ENCODE peak calls at places on chromosomes 6 and 20, in eight cellular contexts. One of them, this sample, is unnamed.

GRCh38 chr6:403659-404655 is 12.4 kb downstream of the IRF4 start:
- DNase-seq in activated CD4-positive, alpha-beta T cell treated with anti-CD3 and anti-CD28 coated beads, Interleukin-2, amount 50 U/mL, for 48 hours: peak; percentile 77
- DNase-seq in AG04450: no peak
- DNase-seq in activated T-helper 1 cell treated with anti-CD3 and anti-CD28 coated beads, Interleukin-12 subunit alpha, Interleukin-12 subunit beta, Interleukin-2, Interleukin-4 antibody, amounts not matched to agents 30 ng/mL and 10 ng/mL and 1 ng/mL, durations not matched to agents 14 hours and 24 hours and 36 hours: no peak
- DNase-seq in AG09319: no peak
- DNase-seq in KBM-7: no peak
- DNase-seq in posterior cingulate gyrus: no peak
- DNase-seq in GM12892: no peak
- DNase-seq in this sample: no peak

GRCh38 chr6:139256087-139256486 is 35.7 kb downstream of the TXLNB start:
- DNase-seq in activated T-helper 1 cell treated with anti-CD3 and anti-CD28 coated beads, Interleukin-12 subunit alpha, Interleukin-12 subunit beta, Interleukin-2, Interleukin-4 antibody, amounts not matched to agents 30 ng/mL and 10 ng/mL and 1 ng/mL, durations not matched to agents 14 hours and 24 hours and 36 hours: no peak
- DNase-seq in activated CD4-positive, alpha-beta T cell treated with anti-CD3 and anti-CD28 coated beads, Interleukin-2, amount 50 U/mL, for 48 hours: no peak
- DNase-seq in posterior cingulate gyrus: no peak
- DNase-seq in KBM-7: no peak
- DNase-seq in AG09319: peak; percentile 58
- DNase-seq in GM12892: no peak
- DNase-seq in AG04450: peak; percentile 57
- DNase-seq in this sample: no peak

GRCh38 chr6:2099870-2100269 is 145.5 kb downstream of the GMDS start:
- DNase-seq in KBM-7: no peak
- DNase-seq in activated CD4-positive, alpha-beta T cell treated with anti-CD3 and anti-CD28 coated beads, Interleukin-2, amount 50 U/mL, for 48 hours: no peak
- DNase-seq in AG04450: no peak
- DNase-seq in activated T-helper 1 cell treated with anti-CD3 and anti-CD28 coated beads, Interleukin-12 subunit alpha, Interleukin-12 subunit beta, Interleukin-2, Interleukin-4 antibody, amounts not matched to agents 30 ng/mL and 10 ng/mL and 1 ng/mL, durations not matched to agents 14 hours and 24 hours and 36 hours: no peak
- DNase-seq in AG09319: no peak
- DNase-seq in posterior cingulate gyrus: no peak
- DNase-seq in GM12892: no peak
- DNase-seq in this sample: no peak

GRCh38 chr20:1712634-1713625 is 55.4 kb upstream of the SIRPG start:
- DNase-seq in activated CD4-positive, alpha-beta T cell treated with anti-CD3 and anti-CD28 coated beads, Interleukin-2, amount 50 U/mL, for 48 hours: no peak
- DNase-seq in GM12892: no peak
- DNase-seq in posterior cingulate gyrus: no peak
- DNase-seq in AG09319: no peak
- DNase-seq in activated T-helper 1 cell treated with anti-CD3 and anti-CD28 coated beads, Interleukin-12 subunit alpha, Interleukin-12 subunit beta, Interleukin-2, Interleukin-4 antibody, amounts not matched to agents 30 ng/mL and 10 ng/mL and 1 ng/mL, durations not matched to agents 14 hours and 24 hours and 36 hours: no peak
- DNase-seq in KBM-7: no peak
- DNase-seq in AG04450: no peak
- DNase-seq in this sample: no peak

GRCh38 chr6:154276810-154277577 is 79.6 kb downstream of the IPCEF1 start:
- DNase-seq in AG09319: peak; percentile 20
- DNase-seq in activated T-helper 1 cell treated with anti-CD3 and anti-CD28 coated beads, Interleukin-12 subunit alpha, Interleukin-12 subunit beta, Interleukin-2, Interleukin-4 antibody, amounts not matched to agents 30 ng/mL and 10 ng/mL and 1 ng/mL, durations not matched to agents 14 hours and 24 hours and 36 hours: no peak
- DNase-seq in GM12892: no peak
- DNase-seq in KBM-7: peak; percentile 55
- DNase-seq in activated CD4-positive, alpha-beta T cell treated with anti-CD3 and anti-CD28 coated beads, Interleukin-2, amount 50 U/mL, for 48 hours: no peak
- DNase-seq in AG04450: no peak
- DNase-seq in posterior cingulate gyrus: no peak
- DNase-seq in this sample: no peak

GRCh38 chr6:163667372-163668060 is 253.0 kb downstream of the QKI start:
- DNase-seq in KBM-7: peak; percentile 87
- DNase-seq in activated T-helper 1 cell treated with anti-CD3 and anti-CD28 coated beads, Interleukin-12 subunit alpha, Interleukin-12 subunit beta, Interleukin-2, Interleukin-4 antibody, amounts not matched to agents 30 ng/mL and 10 ng/mL and 1 ng/mL, durations not matched to agents 14 hours and 24 hours and 36 hours: no peak
- DNase-seq in GM12892: peak; percentile 73
- DNase-seq in AG04450: no peak
- DNase-seq in posterior cingulate gyrus: no peak
- DNase-seq in AG09319: no peak
- DNase-seq in activated CD4-positive, alpha-beta T cell treated with anti-CD3 and anti-CD28 coated beads, Interleukin-2, amount 50 U/mL, for 48 hours: no peak
- DNase-seq in this sample: no peak

GRCh38 chr20:12153616-12154015 is 235.9 kb downstream of the BTBD3 start:
- DNase-seq in activated CD4-positive, alpha-beta T cell treated with anti-CD3 and anti-CD28 coated beads, Interleukin-2, amount 50 U/mL, for 48 hours: no peak
- DNase-seq in AG09319: no peak
- DNase-seq in posterior cingulate gyrus: no peak
- DNase-seq in activated T-helper 1 cell treated with anti-CD3 and anti-CD28 coated beads, Interleukin-12 subunit alpha, Interleukin-12 subunit beta, Interleukin-2, Interleukin-4 antibody, amounts not matched to agents 30 ng/mL and 10 ng/mL and 1 ng/mL, durations not matched to agents 14 hours and 24 hours and 36 hours: no peak
- DNase-seq in GM12892: no peak
- DNase-seq in KBM-7: no peak
- DNase-seq in AG04450: peak; percentile 6
- DNase-seq in this sample: no peak

GRCh38 chr20:41592516-41593192 is 25.5 kb downstream of the CHD6 start:
- DNase-seq in AG09319: no peak
- DNase-seq in activated T-helper 1 cell treated with anti-CD3 and anti-CD28 coated beads, Interleukin-12 subunit alpha, Interleukin-12 subunit beta, Interleukin-2, Interleukin-4 antibody, amounts not matched to agents 30 ng/mL and 10 ng/mL and 1 ng/mL, durations not matched to agents 14 hours and 24 hours and 36 hours: no peak
- DNase-seq in KBM-7: no peak
- DNase-seq in posterior cingulate gyrus: no peak
- DNase-seq in AG04450: no peak
- DNase-seq in activated CD4-positive, alpha-beta T cell treated with anti-CD3 and anti-CD28 coated beads, Interleukin-2, amount 50 U/mL, for 48 hours: no peak
- DNase-seq in GM12892: no peak
- DNase-seq in this sample: no peak

GRCh38 chr6:47200536-47201334 is 109.0 kb downstream of the TNFRSF21 start:
- DNase-seq in KBM-7: no peak
- DNase-seq in AG04450: no peak
- DNase-seq in posterior cingulate gyrus: no peak
- DNase-seq in AG09319: no peak
- DNase-seq in activated T-helper 1 cell treated with anti-CD3 and anti-CD28 coated beads, Interleukin-12 subunit alpha, Interleukin-12 subunit beta, Interleukin-2, Interleukin-4 antibody, amounts not matched to agents 30 ng/mL and 10 ng/mL and 1 ng/mL, durations not matched to agents 14 hours and 24 hours and 36 hours: no peak
- DNase-seq in GM12892: no peak
- DNase-seq in activated CD4-positive, alpha-beta T cell treated with anti-CD3 and anti-CD28 coated beads, Interleukin-2, amount 50 U/mL, for 48 hours: no peak
- DNase-seq in this sample: no peak

GRCh38 chr6:13762648-13763441 is 51.2 kb upstream of the RANBP9 start:
- DNase-seq in activated T-helper 1 cell treated with anti-CD3 and anti-CD28 coated beads, Interleukin-12 subunit alpha, Interleukin-12 subunit beta, Interleukin-2, Interleukin-4 antibody, amounts not matched to agents 30 ng/mL and 10 ng/mL and 1 ng/mL, durations not matched to agents 14 hours and 24 hours and 36 hours: peak; percentile 34
- DNase-seq in posterior cingulate gyrus: no peak
- DNase-seq in GM12892: no peak
- DNase-seq in activated CD4-positive, alpha-beta T cell treated with anti-CD3 and anti-CD28 coated beads, Interleukin-2, amount 50 U/mL, for 48 hours: peak; percentile 35
- DNase-seq in AG04450: peak; percentile 81
- DNase-seq in KBM-7: peak; percentile 96
- DNase-seq in AG09319: peak; percentile 88
- DNase-seq in this sample: no peak

GRCh38 chr20:58019027-58019849 is 209.2 kb downstream of the ANKRD60 start:
- DNase-seq in GM12892: no peak
- DNase-seq in posterior cingulate gyrus: no peak
- DNase-seq in AG09319: no peak
- DNase-seq in activated CD4-positive, alpha-beta T cell treated with anti-CD3 and anti-CD28 coated beads, Interleukin-2, amount 50 U/mL, for 48 hours: no peak
- DNase-seq in activated T-helper 1 cell treated with anti-CD3 and anti-CD28 coated beads, Interleukin-12 subunit alpha, Interleukin-12 subunit beta, Interleukin-2, Interleukin-4 antibody, amounts not matched to agents 30 ng/mL and 10 ng/mL and 1 ng/mL, durations not matched to agents 14 hours and 24 hours and 36 hours: no peak
- DNase-seq in KBM-7: no peak
- DNase-seq in AG04450: no peak
- DNase-seq in this sample: no peak

GRCh38 chr20:63085087-63085861 is 78.5 kb upstream of the BHLHE23 start:
- DNase-seq in posterior cingulate gyrus: peak; percentile 52
- DNase-seq in AG04450: no peak
- DNase-seq in KBM-7: no peak
- DNase-seq in AG09319: no peak
- DNase-seq in activated CD4-positive, alpha-beta T cell treated with anti-CD3 and anti-CD28 coated beads, Interleukin-2, amount 50 U/mL, for 48 hours: no peak
- DNase-seq in activated T-helper 1 cell treated with anti-CD3 and anti-CD28 coated beads, Interleukin-12 subunit alpha, Interleukin-12 subunit beta, Interleukin-2, Interleukin-4 antibody, amounts not matched to agents 30 ng/mL and 10 ng/mL and 1 ng/mL, durations not matched to agents 14 hours and 24 hours and 36 hours: no peak
- DNase-seq in GM12892: no peak
- DNase-seq in this sample: no peak

GRCh38 chr20:34069341-34070078 is 42.5 kb downstream of the EIF2S2 start:
- DNase-seq in AG09319: peak; percentile 68
- DNase-seq in GM12892: no peak
- DNase-seq in activated CD4-positive, alpha-beta T cell treated with anti-CD3 and anti-CD28 coated beads, Interleukin-2, amount 50 U/mL, for 48 hours: peak; percentile 67
- DNase-seq in posterior cingulate gyrus: peak; percentile 89
- DNase-seq in KBM-7: peak; percentile 83
- DNase-seq in AG04450: peak; percentile 69
- DNase-seq in activated T-helper 1 cell treated with anti-CD3 and anti-CD28 coated beads, Interleukin-12 subunit alpha, Interleukin-12 subunit beta, Interleukin-2, Interleukin-4 antibody, amounts not matched to agents 30 ng/mL and 10 ng/mL and 1 ng/mL, durations not matched to agents 14 hours and 24 hours and 36 hours: peak; percentile 25
- DNase-seq in this sample: peak; percentile 63

GRCh38 chr6:162123797-162124196 is 603.8 kb downstream of the PRKN start:
- DNase-seq in activated CD4-positive, alpha-beta T cell treated with anti-CD3 and anti-CD28 coated beads, Interleukin-2, amount 50 U/mL, for 48 hours: no peak
- DNase-seq in KBM-7: peak; percentile 14
- DNase-seq in activated T-helper 1 cell treated with anti-CD3 and anti-CD28 coated beads, Interleukin-12 subunit alpha, Interleukin-12 subunit beta, Interleukin-2, Interleukin-4 antibody, amounts not matched to agents 30 ng/mL and 10 ng/mL and 1 ng/mL, durations not matched to agents 14 hours and 24 hours and 36 hours: no peak
- DNase-seq in AG09319: no peak
- DNase-seq in GM12892: no peak
- DNase-seq in posterior cingulate gyrus: no peak
- DNase-seq in AG04450: no peak
- DNase-seq in this sample: no peak

GRCh38 chr20:7362601-7363000 is 577.7 kb downstream of the HAO1 start:
- DNase-seq in KBM-7: no peak
- DNase-seq in GM12892: no peak
- DNase-seq in activated CD4-positive, alpha-beta T cell treated with anti-CD3 and anti-CD28 coated beads, Interleukin-2, amount 50 U/mL, for 48 hours: no peak
- DNase-seq in activated T-helper 1 cell treated with anti-CD3 and anti-CD28 coated beads, Interleukin-12 subunit alpha, Interleukin-12 subunit beta, Interleukin-2, Interleukin-4 antibody, amounts not matched to agents 30 ng/mL and 10 ng/mL and 1 ng/mL, durations not matched to agents 14 hours and 24 hours and 36 hours: no peak
- DNase-seq in posterior cingulate gyrus: no peak
- DNase-seq in AG04450: no peak
- DNase-seq in AG09319: no peak
- DNase-seq in this sample: no peak

GRCh38 chr20:58028123-58028522 is 200.3 kb downstream of the ANKRD60 start:
- DNase-seq in GM12892: no peak
- DNase-seq in AG04450: no peak
- DNase-seq in posterior cingulate gyrus: no peak
- DNase-seq in KBM-7: no peak
- DNase-seq in activated T-helper 1 cell treated with anti-CD3 and anti-CD28 coated beads, Interleukin-12 subunit alpha, Interleukin-12 subunit beta, Interleukin-2, Interleukin-4 antibody, amounts not matched to agents 30 ng/mL and 10 ng/mL and 1 ng/mL, durations not matched to agents 14 hours and 24 hours and 36 hours: no peak
- DNase-seq in activated CD4-positive, alpha-beta T cell treated with anti-CD3 and anti-CD28 coated beads, Interleukin-2, amount 50 U/mL, for 48 hours: peak; percentile 17
- DNase-seq in AG09319: no peak
- DNase-seq in this sample: no peak

GRCh38 chr20:57481281-57481711 is 43.6 kb downstream of the CTCFL start:
- DNase-seq in GM12892: no peak
- DNase-seq in activated CD4-positive, alpha-beta T cell treated with anti-CD3 and anti-CD28 coated beads, Interleukin-2, amount 50 U/mL, for 48 hours: no peak
- DNase-seq in AG04450: no peak
- DNase-seq in activated T-helper 1 cell treated with anti-CD3 and anti-CD28 coated beads, Interleukin-12 subunit alpha, Interleukin-12 subunit beta, Interleukin-2, Interleukin-4 antibody, amounts not matched to agents 30 ng/mL and 10 ng/mL and 1 ng/mL, durations not matched to agents 14 hours and 24 hours and 36 hours: no peak
- DNase-seq in KBM-7: no peak
- DNase-seq in AG09319: no peak
- DNase-seq in posterior cingulate gyrus: no peak
- DNase-seq in this sample: no peak

GRCh38 chr6:162173448-162173847 is 554.1 kb downstream of the PRKN start:
- DNase-seq in activated T-helper 1 cell treated with anti-CD3 and anti-CD28 coated beads, Interleukin-12 subunit alpha, Interleukin-12 subunit beta, Interleukin-2, Interleukin-4 antibody, amounts not matched to agents 30 ng/mL and 10 ng/mL and 1 ng/mL, durations not matched to agents 14 hours and 24 hours and 36 hours: no peak
- DNase-seq in posterior cingulate gyrus: no peak
- DNase-seq in AG09319: no peak
- DNase-seq in KBM-7: no peak
- DNase-seq in AG04450: no peak
- DNase-seq in GM12892: no peak
- DNase-seq in activated CD4-positive, alpha-beta T cell treated with anti-CD3 and anti-CD28 coated beads, Interleukin-2, amount 50 U/mL, for 48 hours: no peak
- DNase-seq in this sample: no peak

GRCh38 chr20:44302026-44302669 is 8.9 kb downstream of the FITM2 start:
- DNase-seq in GM12892: no peak
- DNase-seq in AG04450: no peak
- DNase-seq in AG09319: no peak
- DNase-seq in activated T-helper 1 cell treated with anti-CD3 and anti-CD28 coated beads, Interleukin-12 subunit alpha, Interleukin-12 subunit beta, Interleukin-2, Interleukin-4 antibody, amounts not matched to agents 30 ng/mL and 10 ng/mL and 1 ng/mL, durations not matched to agents 14 hours and 24 hours and 36 hours: no peak
- DNase-seq in posterior cingulate gyrus: no peak
- DNase-seq in activated CD4-positive, alpha-beta T cell treated with anti-CD3 and anti-CD28 coated beads, Interleukin-2, amount 50 U/mL, for 48 hours: no peak
- DNase-seq in KBM-7: no peak
- DNase-seq in this sample: no peak

GRCh38 chr6:152355166-152355565 is 282.0 kb downstream of the SYNE1 start:
- DNase-seq in activated CD4-positive, alpha-beta T cell treated with anti-CD3 and anti-CD28 coated beads, Interleukin-2, amount 50 U/mL, for 48 hours: no peak
- DNase-seq in AG09319: no peak
- DNase-seq in posterior cingulate gyrus: no peak
- DNase-seq in KBM-7: no peak
- DNase-seq in activated T-helper 1 cell treated with anti-CD3 and anti-CD28 coated beads, Interleukin-12 subunit alpha, Interleukin-12 subunit beta, Interleukin-2, Interleukin-4 antibody, amounts not matched to agents 30 ng/mL and 10 ng/mL and 1 ng/mL, durations not matched to agents 14 hours and 24 hours and 36 hours: no peak
- DNase-seq in AG04450: no peak
- DNase-seq in GM12892: no peak
- DNase-seq in this sample: no peak

GRCh38 chr6:41352396-41352795 is 17.0 kb downstream of the NCR2 start:
- DNase-seq in activated CD4-positive, alpha-beta T cell treated with anti-CD3 and anti-CD28 coated beads, Interleukin-2, amount 50 U/mL, for 48 hours: no peak
- DNase-seq in AG09319: no peak
- DNase-seq in activated T-helper 1 cell treated with anti-CD3 and anti-CD28 coated beads, Interleukin-12 subunit alpha, Interleukin-12 subunit beta, Interleukin-2, Interleukin-4 antibody, amounts not matched to agents 30 ng/mL and 10 ng/mL and 1 ng/mL, durations not matched to agents 14 hours and 24 hours and 36 hours: no peak
- DNase-seq in GM12892: no peak
- DNase-seq in AG04450: no peak
- DNase-seq in posterior cingulate gyrus: no peak
- DNase-seq in KBM-7: no peak
- DNase-seq in this sample: no peak

GRCh38 chr6:165389534-165389933 is 80.1 kb upstream of the C6orf118 start:
- DNase-seq in AG04450: no peak
- DNase-seq in GM12892: no peak
- DNase-seq in AG09319: no peak
- DNase-seq in posterior cingulate gyrus: no peak
- DNase-seq in KBM-7: no peak
- DNase-seq in activated T-helper 1 cell treated with anti-CD3 and anti-CD28 coated beads, Interleukin-12 subunit alpha, Interleukin-12 subunit beta, Interleukin-2, Interleukin-4 antibody, amounts not matched to agents 30 ng/mL and 10 ng/mL and 1 ng/mL, durations not matched to agents 14 hours and 24 hours and 36 hours: no peak
- DNase-seq in activated CD4-positive, alpha-beta T cell treated with anti-CD3 and anti-CD28 coated beads, Interleukin-2, amount 50 U/mL, for 48 hours: no peak
- DNase-seq in this sample: no peak

GRCh38 chr6:114342826-114343781 is at the start of gene HS3ST5:
- DNase-seq in GM12892: peak; percentile 6
- DNase-seq in AG09319: no peak
- DNase-seq in KBM-7: peak; percentile 18
- DNase-seq in posterior cingulate gyrus: peak; percentile 90
- DNase-seq in activated CD4-positive, alpha-beta T cell treated with anti-CD3 and anti-CD28 coated beads, Interleukin-2, amount 50 U/mL, for 48 hours: peak; percentile 3
- DNase-seq in activated T-helper 1 cell treated with anti-CD3 and anti-CD28 coated beads, Interleukin-12 subunit alpha, Interleukin-12 subunit beta, Interleukin-2, Interleukin-4 antibody, amounts not matched to agents 30 ng/mL and 10 ng/mL and 1 ng/mL, durations not matched to agents 14 hours and 24 hours and 36 hours: no peak
- DNase-seq in AG04450: no peak
- DNase-seq in this sample: no peak

GRCh38 chr6:36701401-36701991 is 3.9 kb downstream of the RAB44 start:
- DNase-seq in activated CD4-positive, alpha-beta T cell treated with anti-CD3 and anti-CD28 coated beads, Interleukin-2, amount 50 U/mL, for 48 hours: no peak
- DNase-seq in AG04450: no peak
- DNase-seq in activated T-helper 1 cell treated with anti-CD3 and anti-CD28 coated beads, Interleukin-12 subunit alpha, Interleukin-12 subunit beta, Interleukin-2, Interleukin-4 antibody, amounts not matched to agents 30 ng/mL and 10 ng/mL and 1 ng/mL, durations not matched to agents 14 hours and 24 hours and 36 hours: no peak
- DNase-seq in AG09319: no peak
- DNase-seq in GM12892: no peak
- DNase-seq in KBM-7: no peak
- DNase-seq in posterior cingulate gyrus: no peak
- DNase-seq in this sample: no peak

GRCh38 chr6:79993911-79994309 is 10.5 kb upstream of the TTK start:
- DNase-seq in AG04450: no peak
- DNase-seq in AG09319: no peak
- DNase-seq in posterior cingulate gyrus: no peak
- DNase-seq in GM12892: no peak
- DNase-seq in activated T-helper 1 cell treated with anti-CD3 and anti-CD28 coated beads, Interleukin-12 subunit alpha, Interleukin-12 subunit beta, Interleukin-2, Interleukin-4 antibody, amounts not matched to agents 30 ng/mL and 10 ng/mL and 1 ng/mL, durations not matched to agents 14 hours and 24 hours and 36 hours: no peak
- DNase-seq in KBM-7: no peak
- DNase-seq in activated CD4-positive, alpha-beta T cell treated with anti-CD3 and anti-CD28 coated beads, Interleukin-2, amount 50 U/mL, for 48 hours: no peak
- DNase-seq in this sample: no peak

GRCh38 chr20:31869942-31870702 is at the start of the genes DUSP15 and TTLL9:
- DNase-seq in activated CD4-positive, alpha-beta T cell treated with anti-CD3 and anti-CD28 coated beads, Interleukin-2, amount 50 U/mL, for 48 hours: peak; percentile 14
- DNase-seq in KBM-7: peak; percentile 28
- DNase-seq in AG04450: no peak
- DNase-seq in activated T-helper 1 cell treated with anti-CD3 and anti-CD28 coated beads, Interleukin-12 subunit alpha, Interleukin-12 subunit beta, Interleukin-2, Interleukin-4 antibody, amounts not matched to agents 30 ng/mL and 10 ng/mL and 1 ng/mL, durations not matched to agents 14 hours and 24 hours and 36 hours: no peak
- DNase-seq in AG09319: no peak
- DNase-seq in posterior cingulate gyrus: peak; percentile 88
- DNase-seq in GM12892: no peak
- DNase-seq in this sample: no peak

GRCh38 chr6:129115491-129115890 is 232.6 kb downstream of the LAMA2 start:
- DNase-seq in GM12892: no peak
- DNase-seq in KBM-7: no peak
- DNase-seq in activated CD4-positive, alpha-beta T cell treated with anti-CD3 and anti-CD28 coated beads, Interleukin-2, amount 50 U/mL, for 48 hours: no peak
- DNase-seq in AG09319: no peak
- DNase-seq in posterior cingulate gyrus: no peak
- DNase-seq in activated T-helper 1 cell treated with anti-CD3 and anti-CD28 coated beads, Interleukin-12 subunit alpha, Interleukin-12 subunit beta, Interleukin-2, Interleukin-4 antibody, amounts not matched to agents 30 ng/mL and 10 ng/mL and 1 ng/mL, durations not matched to agents 14 hours and 24 hours and 36 hours: no peak
- DNase-seq in AG04450: no peak
- DNase-seq in this sample: no peak

GRCh38 chr6:82275686-82276085 is 28.1 kb upstream of the IBTK start:
- DNase-seq in AG09319: no peak
- DNase-seq in activated CD4-positive, alpha-beta T cell treated with anti-CD3 and anti-CD28 coated beads, Interleukin-2, amount 50 U/mL, for 48 hours: no peak
- DNase-seq in KBM-7: no peak
- DNase-seq in posterior cingulate gyrus: no peak
- DNase-seq in AG04450: no peak
- DNase-seq in GM12892: no peak
- DNase-seq in activated T-helper 1 cell treated with anti-CD3 and anti-CD28 coated beads, Interleukin-12 subunit alpha, Interleukin-12 subunit beta, Interleukin-2, Interleukin-4 antibody, amounts not matched to agents 30 ng/mL and 10 ng/mL and 1 ng/mL, durations not matched to agents 14 hours and 24 hours and 36 hours: no peak
- DNase-seq in this sample: no peak

GRCh38 chr6:98295776-98296175 is 538.6 kb upstream of the POU3F2 start:
- DNase-seq in AG04450: no peak
- DNase-seq in KBM-7: no peak
- DNase-seq in GM12892: no peak
- DNase-seq in activated CD4-positive, alpha-beta T cell treated with anti-CD3 and anti-CD28 coated beads, Interleukin-2, amount 50 U/mL, for 48 hours: no peak
- DNase-seq in AG09319: no peak
- DNase-seq in posterior cingulate gyrus: no peak
- DNase-seq in activated T-helper 1 cell treated with anti-CD3 and anti-CD28 coated beads, Interleukin-12 subunit alpha, Interleukin-12 subunit beta, Interleukin-2, Interleukin-4 antibody, amounts not matched to agents 30 ng/mL and 10 ng/mL and 1 ng/mL, durations not matched to agents 14 hours and 24 hours and 36 hours: no peak
- DNase-seq in this sample: no peak

GRCh38 chr6:147285087-147285855 is 81.1 kb downstream of the STXBP5 start:
- DNase-seq in activated T-helper 1 cell treated with anti-CD3 and anti-CD28 coated beads, Interleukin-12 subunit alpha, Interleukin-12 subunit beta, Interleukin-2, Interleukin-4 antibody, amounts not matched to agents 30 ng/mL and 10 ng/mL and 1 ng/mL, durations not matched to agents 14 hours and 24 hours and 36 hours: no peak
- DNase-seq in activated CD4-positive, alpha-beta T cell treated with anti-CD3 and anti-CD28 coated beads, Interleukin-2, amount 50 U/mL, for 48 hours: no peak
- DNase-seq in GM12892: no peak
- DNase-seq in AG09319: no peak
- DNase-seq in AG04450: no peak
- DNase-seq in KBM-7: peak; percentile 48
- DNase-seq in posterior cingulate gyrus: no peak
- DNase-seq in this sample: peak; percentile 25

GRCh38 chr20:12984863-12985262 is 23.9 kb upstream of the SPTLC3 start:
- DNase-seq in activated CD4-positive, alpha-beta T cell treated with anti-CD3 and anti-CD28 coated beads, Interleukin-2, amount 50 U/mL, for 48 hours: no peak
- DNase-seq in AG09319: no peak
- DNase-seq in GM12892: no peak
- DNase-seq in activated T-helper 1 cell treated with anti-CD3 and anti-CD28 coated beads, Interleukin-12 subunit alpha, Interleukin-12 subunit beta, Interleukin-2, Interleukin-4 antibody, amounts not matched to agents 30 ng/mL and 10 ng/mL and 1 ng/mL, durations not matched to agents 14 hours and 24 hours and 36 hours: no peak
- DNase-seq in posterior cingulate gyrus: no peak
- DNase-seq in KBM-7: no peak
- DNase-seq in AG04450: no peak
- DNase-seq in this sample: no peak

GRCh38 chr6:154466139-154466538 is 44.3 kb downstream of the CNKSR3 start:
- DNase-seq in AG04450: no peak
- DNase-seq in GM12892: no peak
- DNase-seq in AG09319: no peak
- DNase-seq in activated CD4-positive, alpha-beta T cell treated with anti-CD3 and anti-CD28 coated beads, Interleukin-2, amount 50 U/mL, for 48 hours: no peak
- DNase-seq in KBM-7: no peak
- DNase-seq in activated T-helper 1 cell treated with anti-CD3 and anti-CD28 coated beads, Interleukin-12 subunit alpha, Interleukin-12 subunit beta, Interleukin-2, Interleukin-4 antibody, amounts not matched to agents 30 ng/mL and 10 ng/mL and 1 ng/mL, durations not matched to agents 14 hours and 24 hours and 36 hours: no peak
- DNase-seq in posterior cingulate gyrus: no peak
- DNase-seq in this sample: no peak

GRCh38 chr20:50913976-50914375 is 17.3 kb downstream of the ADNP start:
- DNase-seq in AG04450: peak; percentile 51
- DNase-seq in GM12892: no peak
- DNase-seq in activated T-helper 1 cell treated with anti-CD3 and anti-CD28 coated beads, Interleukin-12 subunit alpha, Interleukin-12 subunit beta, Interleukin-2, Interleukin-4 antibody, amounts not matched to agents 30 ng/mL and 10 ng/mL and 1 ng/mL, durations not matched to agents 14 hours and 24 hours and 36 hours: peak; percentile 6
- DNase-seq in posterior cingulate gyrus: no peak
- DNase-seq in AG09319: no peak
- DNase-seq in activated CD4-positive, alpha-beta T cell treated with anti-CD3 and anti-CD28 coated beads, Interleukin-2, amount 50 U/mL, for 48 hours: peak; percentile 25
- DNase-seq in KBM-7: no peak
- DNase-seq in this sample: peak; percentile 65

GRCh38 chr6:169620171-169621125 is 81.4 kb downstream of the WDR27 start:
- DNase-seq in KBM-7: no peak
- DNase-seq in AG09319: no peak
- DNase-seq in AG04450: peak; percentile 47
- DNase-seq in GM12892: no peak
- DNase-seq in activated CD4-positive, alpha-beta T cell treated with anti-CD3 and anti-CD28 coated beads, Interleukin-2, amount 50 U/mL, for 48 hours: no peak
- DNase-seq in posterior cingulate gyrus: no peak
- DNase-seq in activated T-helper 1 cell treated with anti-CD3 and anti-CD28 coated beads, Interleukin-12 subunit alpha, Interleukin-12 subunit beta, Interleukin-2, Interleukin-4 antibody, amounts not matched to agents 30 ng/mL and 10 ng/mL and 1 ng/mL, durations not matched to agents 14 hours and 24 hours and 36 hours: no peak
- DNase-seq in this sample: no peak

This sample was measured in HFF-Myc.